ENCODE peak calls at places on chromosomes 11 and 22, in nine cellular contexts. V, D, A, O, F, I, J, P and U are unnamed samples.

GRCh38 chr11:115222863-115223530 is 281.2 kb downstream of the CADM1 start:
- DNase-seq in V (no peak), D (no peak), A (no peak), O (no peak), F (no peak), I (no peak), J (no peak), P (no peak), U (no peak)

GRCh38 chr11:44889266-44889665 is 61.4 kb downstream of the TP53I11 start:
- DNase-seq in V (no peak), D (peak), A (no peak), O (no peak), F (no peak), I (no peak), J (no peak), P (no peak), U (no peak)

GRCh38 chr11:33643167-33643817 is 57.3 kb downstream of the C11orf91 start:
- DNase-seq in V (no peak), D (no peak), A (no peak), O (no peak), F (no peak), I (no peak), J (no peak), P (no peak), U (no peak)

GRCh38 chr11:59208956-59209355 is 3.8 kb downstream of the MPEG1 start:
- DNase-seq in V (no peak), D (no peak), A (no peak), O (peak), F (no peak), I (no peak), J (no peak), P (no peak), U (no peak)

GRCh38 chr22:19086944-19087343 is 35.3 kb downstream of the DGCR2 start:
- DNase-seq in V (no peak), D (no peak), A (no peak), O (no peak), F (no peak), I (no peak), J (no peak), P (no peak), U (peak)

GRCh38 chr11:3737386-3737933 is 59.9 kb downstream of the NUP98 start:
- DNase-seq in V (no peak), D (no peak), A (no peak), O (no peak), F (no peak), I (no peak), J (no peak), P (no peak), U (no peak)

GRCh38 chr22:44256860-44257560 is 55.7 kb downstream of the SHISAL1 start:
- DNase-seq in V (no peak), D (no peak), A (no peak), O (no peak), F (no peak), I (no peak), J (no peak), P (no peak), U (no peak)

GRCh38 chr11:120141144-120142071 is 3.5 kb upstream of the TRIM29 start:
- DNase-seq in V (no peak), D (no peak), A (no peak), O (no peak), F (no peak), I (no peak), J (no peak), P (peak), U (no peak)

GRCh38 chr11:8581300-8581699 is 12.7 kb downstream of the STK33 start:
- DNase-seq in V (no peak), D (no peak), A (no peak), O (no peak), F (no peak), I (no peak), J (no peak), P (no peak), U (no peak)

GRCh38 chr22:17121235-17122195 is at the start of gene TMEM121B:
- DNase-seq in V (peak), D (peak), A (peak), O (no peak), F (no peak), I (peak), J (peak), P (no peak), U (no peak)

GRCh38 chr22:36374603-36375024 is 13.2 kb downstream of the MYH9 start:
- DNase-seq in V (no peak), D (no peak), A (no peak), O (no peak), F (no peak), I (no peak), J (no peak), P (no peak), U (no peak)

GRCh38 chr11:125591659-125592304 is 870 bp upstream of the STT3A start:
- DNase-seq in V (peak), D (no peak), A (peak), O (no peak), F (no peak), I (no peak), J (no peak), P (peak), U (no peak)

GRCh38 chr22:17411213-17411612 is 42.0 kb downstream of the CECR2 start:
- DNase-seq in V (no peak), D (no peak), A (peak), O (no peak), F (no peak), I (no peak), J (no peak), P (no peak), U (no peak)

GRCh38 chr11:70597751-70598377 is 199.5 kb downstream of the CTTN start:
- DNase-seq in V (no peak), D (no peak), A (no peak), O (no peak), F (no peak), I (no peak), J (no peak), P (no peak), U (no peak)

GRCh38 chr11:3950996-3951662 is 95.7 kb downstream of the STIM1 start:
- DNase-seq in V (no peak), D (no peak), A (no peak), O (no peak), F (peak), I (no peak), J (peak), P (no peak), U (no peak)

GRCh38 chr22:41469218-41469851 is 418 bp downstream of the ACO2 start:
- DNase-seq in V (no peak), D (no peak), A (peak), O (no peak), F (no peak), I (no peak), J (no peak), P (no peak), U (no peak)

GRCh38 chr11:126723665-126724045 is 276.9 kb downstream of the KIRREL3 start:
- DNase-seq in V (no peak), D (no peak), A (no peak), O (no peak), F (no peak), I (no peak), J (no peak), P (no peak), U (no peak)

GRCh38 chr22:40345801-40346177 is 511 bp upstream of the ADSL start:
- DNase-seq in V (peak), D (peak), A (peak), O (no peak), F (no peak), I (no peak), J (no peak), P (peak), U (peak)

GRCh38 chr22:46661221-46661851 is 41.1 kb downstream of the GRAMD4 start:
- DNase-seq in V (no peak), D (peak), A (peak), O (no peak), F (no peak), I (no peak), J (no peak), P (no peak), U (no peak)

GRCh38 chr11:68495330-68495729 is 34.8 kb downstream of the PPP6R3 start:
- DNase-seq in V (no peak), D (no peak), A (no peak), O (no peak), F (no peak), I (no peak), J (no peak), P (no peak), U (no peak)

GRCh38 chr11:20672575-20672974 is 3.2 kb downstream of the NELL1 start:
- DNase-seq in V (no peak), D (no peak), A (peak), O (no peak), F (no peak), I (no peak), J (no peak), P (no peak), U (no peak)

GRCh38 chr11:8652140-8652539 is 30.3 kb downstream of the TRIM66 start:
- DNase-seq in V (no peak), D (peak), A (peak), O (peak), F (no peak), I (no peak), J (no peak), P (no peak), U (peak)

GRCh38 chr22:39954584-39955055 is 5.6 kb upstream of the TMA7B start:
- DNase-seq in V (no peak), D (no peak), A (no peak), O (peak), F (peak), I (no peak), J (no peak), P (no peak), U (no peak)

GRCh38 chr11:46947399-46948077 is 11.0 kb downstream of the CSTPP1 start:
- DNase-seq in V (no peak), D (no peak), A (peak), O (no peak), F (no peak), I (no peak), J (no peak), P (no peak), U (no peak)

GRCh38 chr11:57049749-57050148 is 61.0 kb downstream of the OR5AK2 start:
- DNase-seq in V (no peak), D (no peak), A (no peak), O (no peak), F (no peak), I (no peak), J (no peak), P (no peak), U (no peak)

GRCh38 chr11:132576706-132577105 is 955.6 kb downstream of the OPCML start:
- DNase-seq in V (no peak), D (peak), A (no peak), O (peak), F (peak), I (no peak), J (no peak), P (no peak), U (peak)

GRCh38 chr11:93700830-93701229 is 39.3 kb downstream of the CEP295 start:
- DNase-seq in V (no peak), D (no peak), A (no peak), O (peak), F (no peak), I (no peak), J (no peak), P (no peak), U (no peak)

GRCh38 chr11:6315811-6316425 is 4.4 kb downstream of the CAVIN3 start:
- DNase-seq in V (peak), D (peak), A (peak), O (no peak), F (peak), I (peak), J (peak), P (peak), U (peak)

GRCh38 chr11:13384837-13385417 is 78.1 kb downstream of the BTBD10 start:
- DNase-seq in V (peak), D (peak), A (peak), O (peak), F (peak), I (no peak), J (peak), P (peak), U (peak)

GRCh38 chr11:87019582-87020271 is 18.0 kb upstream of the TMEM135 start:
- DNase-seq in V (no peak), D (no peak), A (no peak), O (no peak), F (no peak), I (no peak), J (no peak), P (no peak), U (no peak)

GRCh38 chr11:1304376-1304775 is 5.1 kb downstream of the TOLLIP start:
- DNase-seq in V (no peak), D (no peak), A (no peak), O (no peak), F (no peak), I (no peak), J (no peak), P (no peak), U (no peak)

GRCh38 chr22:17358394-17358793 is 10.9 kb upstream of the CECR2 start:
- DNase-seq in V (no peak), D (no peak), A (no peak), O (no peak), F (no peak), I (no peak), J (no peak), P (no peak), U (no peak)